ENCODE peak calls at places on chromosome 18, in six cellular contexts. K is chondrocyte; O is GM23248; D is Calu3; I is activated effector memory CD4-positive, alpha-beta T cell treated with anti-CD3 and anti-CD28 coated beads, Interleukin-2, amount 50 U/mL, for 16 hours; Q is body of pancreas. J is an unnamed sample.
A peak's percentile ranks its signal among the peaks of the same experiment; 100 is the strongest.

GRCh38 chr18:32769242-32770180 is 3.3 kb downstream of the KLHL14 start:
- DNase-seq in I (no peak), D (no peak), K (peak; percentile 91), Q (peak; percentile 15), O (no peak), J (no peak)

GRCh38 chr18:65749881-65750280 is 931 bp upstream of the CDH7 start:
- DNase-seq in D (no peak), K (no peak), O (no peak), Q (no peak), I (no peak), J (no peak)

GRCh38 chr18:78666666-78667335 is 312.8 kb upstream of the SALL3 start:
- DNase-seq in Q (no peak), I (no peak), D (no peak), K (peak; percentile 69), O (no peak), J (no peak)

GRCh38 chr18:59546164-59546563 is 151.1 kb downstream of the CCBE1 start:
- DNase-seq in Q (no peak), D (peak; percentile 4), K (no peak), I (no peak), O (peak; percentile 12), J (no peak)

GRCh38 chr18:63216911-63217311 is 102.7 kb downstream of the BCL2 start:
- DNase-seq in Q (no peak), I (peak; percentile 71), O (peak; percentile 9), D (no peak), K (no peak), J (no peak)

GRCh38 chr18:41714872-41715271 is 240.2 kb upstream of the PIK3C3 start:
- DNase-seq in I (no peak), D (no peak), K (no peak), O (no peak), Q (no peak), J (peak; percentile 72)

GRCh38 chr18:59022167-59022945 is 117.3 kb upstream of the SEC11C start:
- DNase-seq in D (no peak), Q (no peak), O (peak; percentile 62), I (no peak), K (no peak), J (no peak)

GRCh38 chr18:53698907-53699306 is 525.6 kb downstream of the MBD2 start:
- DNase-seq in O (peak; percentile 64), Q (no peak), K (no peak), I (no peak), D (peak; percentile 30), J (peak; percentile 13)

GRCh38 chr18:79501006-79501405 is 105.3 kb downstream of the NFATC1 start:
- DNase-seq in D (no peak), O (no peak), Q (no peak), I (no peak), K (no peak), J (no peak)

GRCh38 chr18:57434177-57434535 is 1.0 kb upstream of the ONECUT2 start:
- DNase-seq in Q (no peak), K (no peak), O (no peak), D (peak; percentile 44), I (no peak), J (no peak)

GRCh38 chr18:3441290-3441689 is 8.7 kb upstream of the TGIF1 start:
- DNase-seq in Q (peak; percentile 36), D (peak; percentile 53), I (no peak), K (no peak), O (peak; percentile 61), J (no peak)

GRCh38 chr18:54961016-54961423 is 1.8 kb upstream of the CCDC68 start:
- DNase-seq in K (no peak), Q (no peak), D (no peak), I (no peak), O (no peak), J (no peak)

GRCh38 chr18:42274488-42275137 is 319.6 kb downstream of the PIK3C3 start:
- DNase-seq in D (no peak), K (no peak), Q (no peak), I (no peak), O (peak; percentile 30), J (peak; percentile 71)

GRCh38 chr18:65975536-65975935 is 224.7 kb downstream of the CDH7 start:
- DNase-seq in I (no peak), K (no peak), D (no peak), O (no peak), Q (no peak), J (no peak)

GRCh38 chr18:49050462-49050861 is 99.7 kb upstream of the SMAD7 start:
- DNase-seq in Q (no peak), O (no peak), I (no peak), D (no peak), K (no peak), J (no peak)

GRCh38 chr18:12038082-12038660 is 55.5 kb upstream of the ANKRD62 start:
- DNase-seq in O (peak; percentile 78), D (no peak), I (peak; percentile 68), K (no peak), Q (peak; percentile 64), J (no peak)

GRCh38 chr18:31143025-31143424 is 19.6 kb downstream of the DSC1 start:
- DNase-seq in I (no peak), D (no peak), O (no peak), Q (no peak), K (no peak), J (peak; percentile 66)

GRCh38 chr18:55780591-55781071 is 192.6 kb upstream of the TCF4 start:
- DNase-seq in D (no peak), Q (no peak), K (no peak), O (peak; percentile 71), I (no peak), J (no peak)

GRCh38 chr18:24544141-24544498 is 83.7 kb downstream of the HRH4 start:
- DNase-seq in O (peak; percentile 62), Q (no peak), D (peak; percentile 35), K (no peak), I (no peak), J (no peak)

GRCh38 chr18:54742120-54742519 is 86.2 kb upstream of the RAB27B start:
- DNase-seq in D (no peak), I (no peak), O (peak; percentile 32), Q (no peak), K (no peak), J (no peak)

GRCh38 chr18:9333441-9334350 is 877 bp upstream of the TWSG1 start:
- DNase-seq in I (peak; percentile 63), D (peak; percentile 18), Q (no peak), O (peak; percentile 79), K (no peak), J (no peak)

GRCh38 chr18:31042391-31043181 is at the start of gene DSC3:
- DNase-seq in K (peak; percentile 72), O (no peak), Q (peak; percentile 13), D (peak; percentile 63), I (no peak), J (no peak)

GRCh38 chr18:22728016-22728415 is 205.1 kb upstream of the RBBP8 start:
- DNase-seq in Q (no peak), D (no peak), O (no peak), K (no peak), I (no peak), J (no peak)

GRCh38 chr18:39198376-39198775 is 1632.8 kb upstream of the CELF4 start:
- DNase-seq in Q (no peak), I (no peak), D (peak; percentile 49), O (peak; percentile 11), K (no peak), J (no peak)

GRCh38 chr18:58691256-58691655 is 20.0 kb downstream of the MALT1 start:
- DNase-seq in D (no peak), Q (no peak), K (no peak), O (no peak), I (no peak), J (no peak)

GRCh38 chr18:32922951-32923430 is 150.2 kb upstream of the KLHL14 start:
- DNase-seq in K (no peak), O (no peak), Q (no peak), D (no peak), I (no peak), J (no peak)

GRCh38 chr18:13339653-13340052 is 121.1 kb downstream of the LDLRAD4 start:
- DNase-seq in O (no peak), Q (no peak), D (no peak), I (no peak), K (no peak), J (no peak)

GRCh38 chr18:55343396-55344073 is 244.5 kb downstream of the TCF4 start:
- DNase-seq in D (no peak), O (peak; percentile 66), K (no peak), Q (no peak), I (no peak), J (no peak)

GRCh38 chr18:65938592-65939372 is 188.0 kb downstream of the CDH7 start:
- DNase-seq in I (no peak), K (no peak), O (peak; percentile 2), D (peak; percentile 43), Q (peak; percentile 47), J (peak; percentile 82)

GRCh38 chr18:13551841-13552733 is 174.3 kb downstream of the FAM210A start:
- DNase-seq in O (no peak), Q (no peak), D (no peak), K (peak; percentile 46), I (no peak), J (no peak)

GRCh38 chr18:5600376-5601071 is 56.7 kb upstream of the EPB41L3 start:
- DNase-seq in K (no peak), O (peak; percentile 46), D (no peak), Q (no peak), I (no peak), J (peak; percentile 1)

J was measured in LNCaP clone FGC.